ENCODE peak calls at places on chromosome 1, in ten cellular contexts. D is stomach; K is left lung; T is pancreas; O is endothelial cell of umbilical vein; S is right atrium auricular region; E is HL-60; Z is effector memory CD4-positive, alpha-beta T cell; C is neural progenitor cell; I is prostate gland. Q is an unnamed sample.
A peak's percentile ranks its signal among the peaks of the same experiment; 100 is the strongest.

GRCh38 chr1:30638811-30639210 is 84.6 kb downstream of the MATN1 start:
- DNase-seq in D (no peak), K (no peak), T (no peak), O (no peak), S (no peak), E (no peak), Z (no peak), C (no peak), I (no peak), Q (no peak)

GRCh38 chr1:35561972-35562680 is 4.5 kb downstream of the NCDN start:
- DNase-seq in D (no peak), K (no peak), T (no peak), O (no peak), S (no peak), E (no peak), Z (no peak), C (no peak), I (no peak), Q (no peak)

GRCh38 chr1:206713910-206714312 is 29.2 kb downstream of the MAPKAPK2 start:
- DNase-seq in D (no peak), K (no peak), T (no peak), O (no peak), S (no peak), E (no peak), Z (no peak), C (no peak), I (no peak), Q (no peak)

GRCh38 chr1:53176452-53177344 is 19.9 kb upstream of the CPT2 start:
- DNase-seq in D (peak; percentile 79), K (peak; percentile 64), T (peak; percentile 64), O (no peak), S (no peak), E (no peak), Z (no peak), C (no peak), I (peak; percentile 78), Q (peak; percentile 85)

GRCh38 chr1:94247146-94248094 is 10.0 kb upstream of the ARHGAP29 start:
- DNase-seq in D (peak; percentile 89), K (peak; percentile 84), T (peak; percentile 81), O (peak; percentile 80), S (peak; percentile 74), E (peak; percentile 26), Z (no peak), C (peak; percentile 96), I (peak; percentile 73), Q (no peak)

GRCh38 chr1:207829576-207829975 is 77.7 kb downstream of the CD46 start:
- DNase-seq in D (no peak), K (no peak), T (no peak), O (no peak), S (no peak), E (no peak), Z (no peak), C (no peak), I (no peak), Q (no peak)

GRCh38 chr1:226542623-226543103 is 5.9 kb upstream of the STUM start:
- DNase-seq in D (peak; percentile 65), K (peak; percentile 46), T (peak; percentile 54), O (peak; percentile 19), S (peak; percentile 66), E (no peak), Z (no peak), C (no peak), I (no peak), Q (no peak)

GRCh38 chr1:180551997-180552396 is 6.8 kb upstream of the OVAAL start:
- DNase-seq in D (no peak), K (no peak), T (no peak), O (no peak), S (no peak), E (no peak), Z (no peak), C (no peak), I (no peak), Q (no peak)

GRCh38 chr1:16248007-16248436 is 11.0 kb upstream of the CPLANE2 start:
- DNase-seq in D (no peak), K (no peak), T (no peak), O (no peak), S (no peak), E (no peak), Z (no peak), C (no peak), I (no peak), Q (peak; percentile 24)

GRCh38 chr1:7485086-7485780 is 285.9 kb upstream of the VAMP3 start:
- DNase-seq in D (no peak), K (no peak), T (no peak), O (no peak), S (no peak), E (no peak), Z (no peak), C (no peak), I (no peak), Q (no peak)

GRCh38 chr1:201361652-201362504 is 15.6 kb downstream of the TNNT2 start:
- DNase-seq in D (no peak), K (no peak), T (no peak), O (peak; percentile 26), S (no peak), E (peak; percentile 3), Z (no peak), C (peak; percentile 79), I (peak; percentile 34), Q (no peak)

GRCh38 chr1:172398193-172398592 is 22.3 kb upstream of the C1orf105 start:
- DNase-seq in D (no peak), K (no peak), T (no peak), O (no peak), S (no peak), E (no peak), Z (no peak), C (no peak), I (no peak), Q (no peak)

GRCh38 chr1:54681396-54681795 is 34.3 kb upstream of the TTC4 start:
- DNase-seq in D (no peak), K (no peak), T (no peak), O (no peak), S (no peak), E (no peak), Z (no peak), C (peak; percentile 31), I (no peak), Q (peak; percentile 16)

GRCh38 chr1:71448444-71448843 is 367.6 kb upstream of the ZRANB2 start:
- DNase-seq in D (no peak), K (no peak), T (no peak), O (no peak), S (no peak), E (no peak), Z (no peak), C (no peak), I (no peak), Q (no peak)

GRCh38 chr1:47650606-47651005 is 212.8 kb downstream of the FOXD2 start:
- DNase-seq in D (no peak), K (no peak), T (no peak), O (no peak), S (no peak), E (no peak), Z (no peak), C (no peak), I (no peak), Q (no peak)

GRCh38 chr1:194570449-194570848 is 1384.0 kb upstream of the B3GALT2 start:
- DNase-seq in D (no peak), K (no peak), T (no peak), O (no peak), S (no peak), E (no peak), Z (no peak), C (no peak), I (no peak), Q (no peak)

GRCh38 chr1:231178970-231179369 is 17.1 kb downstream of the TRIM67 start:
- DNase-seq in D (no peak), K (no peak), T (no peak), O (no peak), S (no peak), E (no peak), Z (no peak), C (no peak), I (no peak), Q (no peak)
- H3K27me3 ChIP-seq in D (no peaks in the 10 kb centered on the region), K (no peaks in the 10 kb centered on the region), T (no peaks in the 10 kb centered on the region), O (no peaks in the 10 kb centered on the region), S (no peaks in the 10 kb centered on the region), E (peaks cover 13% of the 10 kb centered on the region), Z (peaks cover 3% of the 10 kb centered on the region), C (peaks cover 2% of the 10 kb centered on the region), I (no peaks in the 10 kb centered on the region), Q (peaks cover 8% of the 10 kb centered on the region)

DNA sequence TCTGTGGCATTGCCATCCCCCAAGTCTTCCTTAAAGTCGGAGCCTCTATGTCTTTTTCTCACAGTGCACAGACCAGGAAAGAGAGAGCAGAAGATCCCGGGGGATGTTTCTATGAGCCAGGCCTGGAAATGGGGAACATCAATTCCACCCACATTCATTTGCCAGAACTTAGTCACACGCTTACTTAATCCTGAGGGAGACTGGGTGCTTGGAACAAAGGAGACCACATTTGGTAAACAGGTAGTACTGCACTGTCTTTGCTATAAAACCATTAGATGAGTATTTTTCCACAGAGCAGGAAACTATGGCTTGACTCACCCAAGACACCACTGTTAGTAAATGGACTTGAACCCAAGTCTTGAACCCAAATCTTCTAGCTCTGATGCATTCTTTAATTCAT is 60.7 kb upstream of the CTTNBP2NL start:
- DNase-seq in D (no peak), K (no peak), T (no peak), O (no peak), S (no peak), E (no peak), Z (no peak), C (no peak), I (no peak), Q (peak; percentile 89)
- H3K27me3 ChIP-seq in D (no peaks in the 10 kb centered on the region), K (no peaks in the 10 kb centered on the region), T (no peaks in the 10 kb centered on the region), O (peaks cover 9% of the 10 kb centered on the region), S (no peaks in the 10 kb centered on the region), E (peaks cover 6% of the 10 kb centered on the region), Z (no peaks in the 10 kb centered on the region), C (peaks cover 6% of the 10 kb centered on the region), I (no peaks in the 10 kb centered on the region), Q (no peaks in the 10 kb centered on the region)

DNA sequence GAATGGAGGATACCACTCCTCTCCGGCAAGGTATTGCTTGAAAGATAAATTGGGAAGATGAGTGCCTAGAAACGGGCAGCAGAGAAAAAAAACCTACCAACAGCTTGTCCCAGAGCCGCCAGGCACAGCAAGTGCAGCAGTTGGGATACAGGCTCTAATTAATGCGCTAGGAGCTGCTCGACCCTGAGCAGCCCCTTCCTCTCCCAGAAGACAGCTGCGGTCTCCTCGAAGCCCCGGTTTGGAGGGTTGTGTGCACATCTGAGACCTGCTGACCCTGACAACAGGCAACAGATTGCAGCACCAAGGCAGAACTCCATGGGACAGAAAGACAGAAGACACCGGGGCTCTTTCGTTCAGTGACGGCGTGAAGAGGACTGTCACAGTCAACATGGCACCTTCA is 101.4 kb downstream of the TSEN15 start:
- DNase-seq in D (no peak), K (no peak), T (no peak), O (no peak), S (no peak), E (no peak), Z (no peak), C (no peak), I (no peak), Q (no peak)
- H3K27me3 ChIP-seq in D (no peaks in the 10 kb centered on the region), K (no peaks in the 10 kb centered on the region), T (no peaks in the 10 kb centered on the region), O (peaks cover 2% of the 10 kb centered on the region), S (no peaks in the 10 kb centered on the region), E (no peaks in the 10 kb centered on the region), Z (peaks cover 6% of the 10 kb centered on the region), C (no peaks in the 10 kb centered on the region), I (no peaks in the 10 kb centered on the region), Q (no peaks in the 10 kb centered on the region)

DNA sequence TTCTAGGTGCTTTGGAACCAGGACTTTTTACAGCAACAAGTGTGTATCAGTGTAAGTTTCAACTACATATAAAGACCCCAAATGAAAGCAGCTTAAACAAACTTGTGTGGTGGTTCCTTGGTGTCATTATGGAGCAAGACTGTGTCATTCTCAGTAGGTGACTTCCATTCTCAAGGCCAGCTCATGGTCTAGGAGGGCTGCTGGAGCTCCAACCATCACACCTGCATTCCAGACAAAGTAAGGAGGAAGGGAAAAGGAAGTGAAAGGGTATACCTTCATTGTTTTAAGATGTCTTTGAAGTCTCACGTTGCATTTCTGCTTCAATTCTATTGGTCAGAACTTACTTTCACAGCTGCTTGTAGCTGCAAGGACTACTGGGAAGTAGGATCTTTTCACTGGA is 188.6 kb downstream of the C1orf94 start:
- DNase-seq in D (no peak), K (no peak), T (no peak), O (no peak), S (no peak), E (no peak), Z (no peak), C (no peak), I (no peak), Q (no peak)
- H3K27me3 ChIP-seq in D (no peaks in the 10 kb centered on the region), K (no peaks in the 10 kb centered on the region), T (no peaks in the 10 kb centered on the region), O (no peaks in the 10 kb centered on the region), S (no peaks in the 10 kb centered on the region), E (no peaks in the 10 kb centered on the region), Z (no peaks in the 10 kb centered on the region), C (no peaks in the 10 kb centered on the region), I (no peaks in the 10 kb centered on the region), Q (no peaks in the 10 kb centered on the region)